ENCODE peak calls at places on chromosome 1, in ten cellular contexts. G is HepG2, P is endothelial cell of umbilical vein, F is sigmoid colon, Y is suprapubic skin, V is upper lobe of left lung, O is IMR-90, Q is GM12891, N is body of pancreas, A is uterus. L is an unnamed sample.

GRCh38 chr1:225745231-225745630 is 32.4 kb upstream of the SRP9 start:
- DNase-seq in G (no peak), P (no peak), F (peak; percentile 79), Y (no peak), V (no peak), O (no peak), Q (no peak), N (no peak), A (no peak), L (no peak)

GRCh38 chr1:115946116-115946515 is 30.2 kb upstream of the SLC22A15 start:
- DNase-seq in G (no peak), P (no peak), F (no peak), Y (no peak), V (peak; percentile 85), O (no peak), Q (no peak), N (no peak), A (no peak), L (no peak)

GRCh38 chr1:104855550-104855949 is 1105.9 kb downstream of the AMY1C start:
- DNase-seq in G (no peak), P (no peak), F (no peak), Y (no peak), V (no peak), O (no peak), Q (no peak), N (no peak), A (no peak), L (no peak)

GRCh38 chr1:9646037-9646436 is 5.5 kb upstream of the PIK3CD start:
- DNase-seq in G (no peak), P (no peak), F (no peak), Y (no peak), V (no peak), O (no peak), Q (no peak), N (no peak), A (no peak), L (no peak)

GRCh38 chr1:89950703-89951102 is 44.2 kb upstream of the ZNF326 start:
- DNase-seq in G (no peak), P (no peak), F (no peak), Y (no peak), V (no peak), O (no peak), Q (no peak), N (no peak), A (no peak), L (no peak)

GRCh38 chr1:99005537-99005942 is 879 bp upstream of the PLPPR5 start:
- DNase-seq in G (no peak), P (no peak), F (no peak), Y (no peak), V (no peak), O (no peak), Q (no peak), N (no peak), A (no peak), L (no peak)

GRCh38 chr1:246687002-246687401 is 37.2 kb upstream of the SCCPDH start:
- DNase-seq in G (no peak), P (no peak), F (no peak), Y (no peak), V (no peak), O (no peak), Q (no peak), N (no peak), A (no peak), L (no peak)

GRCh38 chr1:152047607-152047953 is 10.8 kb upstream of the S100A11 start:
- DNase-seq in G (no peak), P (no peak), F (peak; percentile 86), Y (peak; percentile 86), V (peak; percentile 78), O (peak; percentile 89), Q (no peak), N (peak; percentile 79), A (peak; percentile 62), L (no peak)

GRCh38 chr1:62285984-62286481 is 33.2 kb downstream of the KANK4 start:
- DNase-seq in G (peak; percentile 59), P (peak; percentile 7), F (no peak), Y (no peak), V (no peak), O (no peak), Q (no peak), N (peak; percentile 56), A (no peak), L (no peak)

GRCh38 chr1:184283999-184284398 is 102.8 kb upstream of the C1orf21 start:
- DNase-seq in G (no peak), P (no peak), F (peak; percentile 90), Y (no peak), V (peak; percentile 27), O (peak; percentile 94), Q (no peak), N (no peak), A (no peak), L (no peak)

DNA sequence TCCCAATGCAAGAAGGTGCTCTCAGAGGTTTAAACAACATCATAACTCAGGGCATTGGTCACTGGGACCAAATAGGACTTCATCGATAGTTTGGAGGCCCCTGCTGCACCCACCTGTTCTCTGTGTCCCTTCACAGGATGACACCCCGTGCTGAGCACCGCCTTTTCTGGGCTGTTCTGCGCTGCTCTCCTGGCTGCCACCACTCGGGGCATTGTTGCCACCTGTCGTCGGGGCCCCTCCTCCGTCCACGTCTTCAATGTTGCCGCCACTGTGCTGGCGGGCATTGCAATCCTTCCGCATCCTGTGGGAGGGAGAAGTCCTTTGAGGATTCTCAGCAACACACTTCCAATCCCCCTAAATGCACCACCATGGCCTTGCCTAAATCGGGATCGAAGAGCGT is 47.7 kb downstream of the NTPCR start:
- DNase-seq in G (no peak), P (no peak), F (no peak), Y (no peak), V (no peak), O (no peak), Q (no peak), N (no peak), A (no peak), L (no peak)
- TF ChIP-seq POLR2A in G (no peak), P (no peak), F (no peak), Y (no peak), V (no peak), O (no peak), Q (no peak), N (no peak), A (no peak), L (no peak)

DNA sequence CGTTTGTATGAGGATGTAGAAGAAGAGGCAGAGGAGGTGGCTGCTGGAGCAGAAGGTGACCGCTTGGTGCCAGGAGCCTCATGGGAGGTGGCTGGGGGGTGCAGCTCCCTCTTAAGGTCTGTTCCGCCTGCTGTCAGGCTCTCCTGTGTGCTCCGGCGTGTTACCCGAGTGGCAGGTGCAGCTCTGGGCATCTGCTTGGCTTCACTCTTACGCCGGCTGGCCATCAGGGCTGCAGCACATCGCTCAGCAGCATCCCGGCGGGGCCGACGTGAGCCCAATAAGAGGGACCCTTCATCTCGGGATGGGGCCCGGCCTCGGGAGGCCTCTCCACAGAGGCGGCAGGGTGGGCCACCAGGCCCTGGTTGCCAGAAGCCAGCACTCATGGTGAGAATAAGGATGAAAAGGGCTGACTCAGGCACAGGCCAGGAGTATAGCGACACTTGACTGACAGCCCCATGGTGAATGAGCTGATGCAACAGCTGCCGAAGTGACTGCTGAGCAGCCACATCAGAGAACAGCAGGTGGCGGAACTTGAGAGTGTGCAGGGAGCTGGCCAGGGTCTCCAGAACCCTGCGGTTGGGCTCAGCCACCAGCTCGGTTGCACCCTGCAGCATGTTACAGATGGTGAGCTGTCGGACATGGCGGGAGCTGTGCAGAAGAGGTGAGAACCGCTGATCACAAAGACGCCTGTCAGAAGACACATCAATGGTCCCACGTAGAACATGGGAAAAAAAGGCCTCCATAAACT is 17.5 kb downstream of the LRRC41 start:
- DNase-seq in G (no peak), P (no peak), F (no peak), Y (no peak), V (no peak), O (no peak), Q (no peak), N (no peak), A (no peak), L (peak; percentile 28)
- TF ChIP-seq POLR2A in G (peak; percentile 17), P (no peak), F (no peak), Y (no peak), V (no peak), O (no peak), Q (no peak), N (no peak), A (no peak), L (no peak)

GRCh38 chr1:29364101-29364678 is 127.9 kb downstream of the PTPRU start:
- DNase-seq in G (no peak), P (no peak), F (no peak), Y (no peak), V (no peak), O (no peak), Q (no peak), N (no peak), A (no peak), L (no peak)
- TF ChIP-seq POLR2A in G (no peak), P (no peak), F (no peak), Y (no peak), V (no peak), O (no peak), Q (no peak), N (no peak), A (no peak), L (no peak)

GRCh38 chr1:227889047-227889862 is 58.5 kb downstream of the WNT9A start:
- DNase-seq in G (no peak), P (no peak), F (peak; percentile 63), Y (no peak), V (no peak), O (no peak), Q (peak; percentile 16), N (peak; percentile 8), A (peak; percentile 17), L (peak; percentile 60)

GRCh38 chr1:227888404-227889046 is 59.2 kb downstream of the WNT9A start:
- DNase-seq in G (no peak), P (no peak), F (peak; percentile 67), Y (no peak), V (no peak), O (no peak), Q (peak; percentile 10), N (peak; percentile 4), A (peak; percentile 13), L (no peak)

GRCh38 chr1:227886993-227887696 is 60.6 kb downstream of the WNT9A start:
- DNase-seq in G (no peak), P (peak; percentile 41), F (peak; percentile 92), Y (peak; percentile 81), V (peak; percentile 22), O (peak; percentile 45), Q (peak; percentile 20), N (peak; percentile 12), A (peak; percentile 64), L (no peak)

GRCh38 chr1:227886503-227886961 is 61.2 kb downstream of the WNT9A start:
- DNase-seq in G (no peak), P (no peak), F (peak; percentile 73), Y (no peak), V (peak; percentile 15), O (no peak), Q (peak; percentile 20), N (peak; percentile 10), A (peak; percentile 33), L (no peak)

DNA sequence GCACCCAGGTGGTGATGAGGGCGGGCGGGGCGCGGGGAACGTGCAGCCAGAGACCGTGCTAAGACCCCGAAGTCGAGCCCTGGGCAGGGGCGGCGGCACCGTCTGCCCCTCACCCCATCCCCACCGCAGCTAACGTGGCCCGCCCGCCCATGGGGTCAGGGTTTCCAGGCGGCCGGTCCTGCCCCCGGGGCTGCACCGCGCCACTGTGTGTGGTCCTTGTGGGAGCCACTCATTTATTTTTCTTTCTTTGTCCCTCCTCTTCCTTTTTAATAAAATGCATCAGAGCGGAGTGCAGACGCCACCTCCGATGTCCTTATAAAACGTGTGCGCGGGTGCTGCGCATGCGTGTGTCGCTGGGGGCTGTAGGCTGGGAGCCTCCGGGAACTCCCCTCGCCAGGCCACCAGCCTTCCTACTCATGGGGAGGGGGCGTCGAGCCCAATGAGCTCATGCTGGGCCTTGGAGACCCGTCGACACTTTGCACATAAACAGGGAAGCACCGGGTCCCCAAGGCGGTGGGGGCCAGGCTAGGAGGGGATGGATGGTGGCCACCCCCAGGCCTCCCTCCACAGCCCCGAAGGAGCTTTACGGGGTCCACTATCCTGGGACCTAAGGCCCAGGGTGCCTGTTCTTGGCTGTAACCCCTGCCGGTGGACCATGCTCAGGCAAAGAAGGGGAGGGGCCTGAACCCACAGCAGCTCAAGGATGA is 59.9 kb downstream of the WNT9A start:
- DNase-seq in G (no peak), P (peak; percentile 40), F (peak; percentile 93), Y (peak; percentile 74), V (no peak), O (no peak), Q (peak; percentile 32), N (peak; percentile 14), A (peak; percentile 44), L (no peak)
- TF ChIP-seq POLR2A in G (no peak), P (no peak), F (no peak), Y (no peak), V (no peak), O (no peak), Q (no peak), N (no peak), A (peak; percentile 45), L (no peak)